ENCODE peak calls at places on chromosomes 11 and 22, in four cellular contexts. F is HepG2, M is K562, U is GM12878. D is an unnamed sample. For H3K36me3, the result is how much of the 10 kb centered on the place peaks cover.

GRCh38 chr11:74844865-74845264 is 96.2 kb downstream of the RNF169 start:
- DNase-seq in F (no peak), M (no peak), U (no peak), D (no peak)

GRCh38 chr11:79094601-79095000 is 346.2 kb downstream of the TENM4 start:
- DNase-seq in F (no peak), M (no peak), U (no peak), D (no peak)

GRCh38 chr22:48593551-48593950 is 1234.1 kb downstream of the BRD1 start:
- DNase-seq in F (no peak), M (no peak), U (no peak), D (no peak)

GRCh38 chr11:62611705-62612365 is 740 bp downstream of the EML3 start:
- DNase-seq in F (no peak), M (peak), U (no peak), D (peak)

GRCh38 chr11:35651263-35651662 is 11.3 kb upstream of the TRIM44 start:
- DNase-seq in F (no peak), M (no peak), U (no peak), D (no peak)

GRCh38 chr11:25981998-25982397 is 349.9 kb upstream of the ANO3 start:
- DNase-seq in F (peak), M (no peak), U (peak), D (peak)

GRCh38 chr11:39374963-39375698 is 2084.3 kb downstream of the LRRC4C start:
- DNase-seq in F (peak), M (peak), U (no peak), D (peak)

GRCh38 chr11:128487978-128488377 is 99.4 kb downstream of the ETS1 start:
- DNase-seq in F (no peak), M (no peak), U (no peak), D (no peak)

GRCh38 chr22:44969817-44970216 is 40.0 kb downstream of the PHF21B start:
- DNase-seq in F (no peak), M (no peak), U (no peak), D (no peak)

GRCh38 chr11:76782526-76783293 is 446 bp upstream of the TSKU start:
- DNase-seq in F (peak), M (peak), U (no peak), D (peak)

GRCh38 chr11:67381244-67381972 is 8.0 kb upstream of the CLCF1 start:
- DNase-seq in F (no peak), M (no peak), U (no peak), D (no peak)

GRCh38 chr11:101323997-101324396 is 194.4 kb upstream of the PGR start:
- DNase-seq in F (no peak), M (no peak), U (no peak), D (no peak)

DNA sequence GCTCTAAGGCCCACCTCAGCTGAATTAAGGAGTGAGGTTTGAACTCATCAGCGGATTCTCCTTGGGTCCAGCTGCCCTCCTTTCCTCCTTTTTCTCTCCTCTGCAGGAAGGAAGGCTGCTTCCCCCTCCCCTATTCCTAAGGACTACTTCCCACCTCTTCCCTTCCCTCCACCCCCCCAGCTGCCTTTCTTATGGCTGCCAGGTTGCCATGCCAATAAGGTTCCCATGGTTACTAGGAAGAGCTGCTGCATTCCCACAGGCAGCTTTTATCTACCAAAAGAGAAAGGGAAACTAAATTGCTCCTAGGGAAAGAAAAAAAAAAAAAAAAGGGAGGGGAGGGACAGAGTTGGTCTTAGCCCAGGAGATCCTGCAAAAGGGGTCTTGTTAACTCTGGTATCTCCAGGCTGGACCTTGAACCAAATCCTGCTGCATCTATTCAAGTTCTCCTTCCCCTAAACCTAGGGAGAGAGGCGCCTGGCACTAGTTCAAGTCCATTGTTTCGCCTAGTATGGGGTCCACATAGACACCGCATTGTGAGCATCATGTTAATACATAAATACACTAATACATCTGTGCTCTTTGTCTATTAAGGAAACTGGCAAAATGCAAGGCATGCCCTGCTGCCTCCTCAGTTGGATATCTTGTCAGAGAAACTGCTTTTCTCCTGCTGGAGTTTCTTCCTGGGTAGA is 21.2 kb upstream of the FEZ1 start:
- DNase-seq in F (no peak), M (peak), U (no peak), D (peak)
- TF ChIP-seq SMC3 in F (no peak), M (no peak), U (no peak), D (no peak)

DNA sequence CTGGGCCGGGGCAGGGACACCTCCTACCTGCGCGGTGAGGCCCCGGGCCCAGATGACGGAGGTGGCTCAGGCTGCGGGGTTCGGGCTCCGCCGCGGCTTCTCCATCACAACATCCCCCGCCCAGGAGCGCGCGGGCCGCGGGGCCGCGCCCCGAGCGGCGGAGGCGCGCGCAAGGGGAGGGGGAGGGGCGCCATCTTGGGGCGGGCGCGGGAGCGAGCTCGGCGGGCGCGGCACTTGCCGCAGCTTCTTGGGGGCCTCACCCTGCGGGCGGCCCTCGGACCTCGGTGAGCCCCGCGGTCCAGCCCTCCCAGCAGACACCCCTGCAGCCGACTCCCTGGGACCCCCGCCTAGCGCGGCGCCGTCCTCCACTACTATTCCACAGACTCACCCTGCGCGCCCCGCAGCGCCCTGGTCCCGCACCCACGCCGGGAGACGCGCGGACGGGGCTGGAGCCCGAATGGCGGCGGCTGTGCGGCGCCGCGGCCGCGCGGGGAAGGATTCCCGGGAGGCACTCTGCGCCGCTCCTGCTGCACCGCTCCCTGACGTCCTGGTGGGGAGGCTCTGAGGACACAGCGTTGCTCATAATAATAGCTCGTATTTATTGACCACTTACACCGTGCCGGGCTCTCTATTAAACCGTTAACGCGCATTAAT is at the start of gene APBB1:
- DNase-seq in F (no peak), M (peak), U (no peak), D (peak)
- TF ChIP-seq POLR2A in F (no peak), M (no peak), U (peak), D (no peak)

GRCh38 chr11:47327025-47327424 is 25.5 kb downstream of the MYBPC3 start:
- DNase-seq in F (no peak), M (no peak), U (no peak), D (no peak)
- H3K36me3 ChIP-seq in F (under half), M (under half), U (under half), D (under half)

DNA sequence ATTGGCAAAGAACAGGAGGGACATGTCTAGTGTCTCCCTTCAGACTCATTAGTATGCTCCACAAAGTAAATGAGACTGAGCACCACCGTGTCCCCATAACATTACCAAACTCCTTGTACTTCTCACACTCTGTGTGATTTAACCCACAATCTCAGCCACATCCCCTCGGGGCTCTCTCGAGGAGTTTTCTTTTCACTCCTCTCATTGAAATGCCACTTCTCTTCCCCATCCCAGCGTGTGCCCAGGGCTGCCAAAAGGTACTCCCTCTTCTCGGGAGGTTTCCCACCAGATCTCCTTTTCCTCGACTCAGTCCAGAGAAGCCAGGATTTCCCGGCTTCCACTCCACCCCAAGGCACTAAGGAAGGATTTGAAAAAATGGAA is 1.1 kb downstream of the RBFOX2 start:
- DNase-seq in F (no peak), M (no peak), U (no peak), D (no peak)
- TF ChIP-seq SMC3 in F (no peak), M (no peak), U (no peak), D (no peak)

GRCh38 chr22:50613291-50613981 is 12.8 kb downstream of the MAPK8IP2 start:
- DNase-seq in F (peak), M (peak), U (no peak), D (no peak)
- TF ChIP-seq POLR2A in F (no peak), M (peak), U (no peak), D (no peak)

DNA sequence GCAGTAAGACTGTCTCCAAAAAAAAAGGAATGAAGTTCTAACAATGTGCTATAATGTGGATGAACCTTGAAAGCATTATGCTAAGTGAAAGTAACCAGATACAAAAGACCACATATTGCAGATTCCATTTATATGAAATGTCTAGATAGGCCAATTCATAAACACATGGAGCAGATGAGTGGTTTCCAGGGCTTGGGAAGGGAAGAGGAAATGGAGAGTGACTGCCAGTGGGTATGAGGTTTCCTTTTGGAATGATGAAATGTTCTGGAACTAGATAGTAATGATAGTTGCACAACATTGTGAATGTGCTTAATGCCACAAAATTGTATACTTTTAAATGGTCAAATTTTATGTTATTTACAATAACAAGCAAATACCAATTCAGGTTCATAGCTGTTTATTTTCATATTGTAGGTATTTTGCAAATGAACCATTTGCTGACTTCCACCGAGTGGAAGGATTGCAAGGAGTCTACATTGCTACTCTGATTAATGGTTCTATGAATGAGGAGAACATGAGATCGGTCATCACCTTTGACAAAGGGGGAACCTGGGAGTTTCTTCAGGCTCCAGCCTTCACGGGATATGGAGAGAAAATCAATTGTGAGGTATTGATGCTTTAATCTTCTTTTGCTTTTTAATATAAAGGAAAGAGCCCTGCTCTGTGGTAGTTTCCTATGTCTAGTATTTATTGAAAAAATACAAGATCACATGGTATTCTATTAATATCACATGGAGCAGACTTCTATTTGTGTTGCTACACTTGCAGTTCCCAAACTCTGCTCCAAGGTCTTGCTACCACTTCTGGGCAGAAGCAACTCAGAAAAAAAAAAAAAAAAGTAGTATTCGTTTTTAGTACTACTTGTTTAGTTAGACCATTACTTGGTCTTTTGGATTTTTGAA is 67.7 kb upstream of the SORL1-AS1 start:
- DNase-seq in F (no peak), M (no peak), U (no peak), D (peak)
- H3K36me3 ChIP-seq in F (half or more), M (under half), U (under half), D (under half)

DNA sequence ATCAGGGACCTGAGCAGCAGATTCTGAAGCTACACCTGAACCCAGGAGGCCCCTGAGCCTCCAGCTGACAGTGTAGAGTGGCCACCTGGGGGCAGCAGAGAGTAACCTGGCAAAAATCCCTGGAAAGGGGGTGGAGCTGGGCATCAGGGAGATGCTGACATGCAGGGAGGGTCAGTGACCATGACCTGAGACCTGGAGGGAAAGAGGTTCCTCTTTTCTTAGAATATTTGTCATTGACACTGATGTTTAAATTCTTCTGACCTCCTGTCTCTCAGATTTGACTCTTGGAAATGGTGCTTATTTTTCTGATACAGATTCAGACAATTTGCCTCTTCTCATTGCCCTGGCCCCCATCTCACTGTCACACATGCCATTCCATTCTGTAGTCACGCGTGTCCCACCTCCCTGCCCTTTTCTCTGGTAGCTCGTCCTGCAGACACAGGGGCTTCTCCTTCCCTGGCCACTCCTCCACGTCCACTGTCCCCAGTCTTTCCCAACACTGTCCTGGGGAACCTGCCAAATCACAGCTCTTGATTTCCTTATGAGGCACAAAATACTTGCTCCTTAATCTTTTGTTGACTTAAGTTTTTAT is 117.2 kb upstream of the IGLL5 start:
- DNase-seq in F (peak), M (peak), U (no peak), D (no peak)
- TF ChIP-seq SMC3 in F (peak), M (peak), U (no peak), D (peak)

GRCh38 chr22:46114518-46115387 is 35.6 kb upstream of the PPARA start:
- DNase-seq in F (no peak), M (no peak), U (no peak), D (no peak)
- TF ChIP-seq POLR2A in F (no peak), M (no peak), U (no peak), D (no peak)

GRCh38 chr11:110119317-110119716 is 26.1 kb downstream of the ZC3H12C start:
- DNase-seq in F (no peak), M (no peak), U (no peak), D (no peak)

GRCh38 chr11:110112457-110112856 is 19.3 kb downstream of the ZC3H12C start:
- DNase-seq in F (no peak), M (peak), U (no peak), D (no peak)

GRCh38 chr11:110110854-110111253 is 17.7 kb downstream of the ZC3H12C start:
- DNase-seq in F (no peak), M (no peak), U (no peak), D (no peak)

DNA sequence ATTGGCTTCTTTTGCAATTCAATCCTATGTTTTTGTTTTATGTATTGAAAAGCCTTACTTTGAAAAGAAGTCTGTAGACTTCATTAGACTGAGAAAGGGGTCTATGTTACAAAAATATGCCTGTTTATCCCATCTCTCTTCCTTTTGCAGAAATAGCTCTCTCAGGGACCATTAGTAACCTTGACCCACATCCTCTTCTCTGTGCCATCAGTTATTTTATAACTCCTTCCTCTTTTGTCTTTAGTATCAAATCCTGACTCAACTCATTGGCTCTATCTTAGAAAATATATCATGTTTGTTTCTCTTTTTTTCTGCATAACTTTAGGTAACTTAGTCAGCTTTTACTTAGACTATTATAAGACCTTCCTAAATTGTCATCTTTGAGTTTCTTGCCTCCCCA is 20.3 kb downstream of the ZC3H12C start:
- DNase-seq in F (no peak), M (no peak), U (no peak), D (no peak)
- H3K36me3 ChIP-seq in F (under half), M (under half), U (under half), D (under half)